ENCODE peak calls at places on chromosomes 5 and 9, in seven cellular contexts. L, V, P, Q, C, A and J are unnamed samples.

GRCh38 chr5:40679998-40680681 is 425 bp downstream of the PTGER4 start:
- DNase-seq in Q (no peak), A (peak), V (no peak), L (no peak), C (peak), P (no peak), J (no peak)

GRCh38 chr5:72407541-72407940 is 87.4 kb downstream of the PTCD2 start:
- DNase-seq in Q (no peak), V (no peak), L (no peak), P (no peak), A (no peak), C (no peak), J (no peak)

GRCh38 chr9:133726401-133727276 is 11.5 kb downstream of the SARDH start:
- DNase-seq in V (no peak), C (peak), A (peak), Q (peak), P (no peak), L (peak), J (peak)

GRCh38 chr5:42951169-42951846 is 88.8 kb downstream of the ANXA2R start:
- DNase-seq in L (peak), C (peak), Q (no peak), A (peak), P (no peak), V (no peak), J (no peak)

GRCh38 chr9:33623658-33624586 is 99.9 kb downstream of the ANKRD18B start:
- DNase-seq in L (peak), V (peak), A (peak), Q (peak), P (no peak), C (peak), J (peak)

GRCh38 chr9:128937310-128938165 is 9.9 kb downstream of the DOLK start:
- DNase-seq in Q (no peak), C (no peak), P (no peak), A (no peak), L (no peak), V (no peak), J (no peak)

GRCh38 chr9:126674365-126675146 is 60.8 kb downstream of the LMX1B start:
- DNase-seq in P (no peak), Q (no peak), A (no peak), C (no peak), V (no peak), L (no peak), J (peak)

GRCh38 chr5:157470616-157471015 is 10.6 kb downstream of the NIPAL4 start:
- DNase-seq in C (no peak), Q (no peak), A (no peak), L (no peak), P (no peak), V (no peak), J (peak)

GRCh38 chr5:96120120-96120519 is 158.5 kb upstream of the ELL2 start:
- DNase-seq in L (no peak), A (no peak), V (no peak), Q (no peak), P (no peak), C (no peak), J (no peak)

GRCh38 chr9:15104826-15105420 is 194.7 kb upstream of the FREM1 start:
- DNase-seq in P (no peak), Q (peak), V (peak), C (no peak), A (no peak), L (no peak), J (peak)

GRCh38 chr9:21810388-21810787 is 8.0 kb downstream of the MTAP start:
- DNase-seq in L (no peak), C (no peak), P (no peak), Q (no peak), A (peak), V (no peak), J (no peak)

GRCh38 chr9:126874546-126875314 is 14.3 kb downstream of the ZBTB34 start:
- DNase-seq in P (no peak), A (no peak), Q (no peak), V (no peak), C (no peak), L (no peak), J (no peak)

GRCh38 chr5:56827043-56827442 is 11.7 kb downstream of the MAP3K1 start:
- DNase-seq in C (no peak), V (no peak), P (no peak), Q (no peak), A (no peak), L (no peak), J (peak)

GRCh38 chr5:54707841-54708240 is 190.3 kb downstream of the SNX18 start:
- DNase-seq in L (no peak), P (peak), Q (no peak), C (no peak), V (no peak), A (no peak), J (no peak)

GRCh38 chr9:38619556-38620447 is 594 bp downstream of the ANKRD18A start:
- DNase-seq in C (no peak), A (no peak), P (no peak), L (no peak), V (no peak), Q (peak), J (peak)

GRCh38 chr5:167688731-167689130 is 602.7 kb upstream of the WWC1 start:
- DNase-seq in A (no peak), P (no peak), V (no peak), L (no peak), C (no peak), Q (no peak), J (no peak)

GRCh38 chr5:32805966-32806626 is 95.0 kb downstream of the NPR3 start:
- DNase-seq in A (peak), V (peak), L (no peak), Q (no peak), C (no peak), P (no peak), J (no peak)

GRCh38 chr9:97628668-97629067 is 4.5 kb downstream of the TSTD2 start:
- DNase-seq in V (no peak), A (no peak), Q (peak), L (no peak), P (no peak), C (no peak), J (no peak)

GRCh38 chr9:111943200-111943599 is 46.6 kb downstream of the UGCG start:
- DNase-seq in A (no peak), L (no peak), C (no peak), Q (no peak), P (no peak), V (no peak), J (no peak)

GRCh38 chr5:44294492-44294891 is 94.7 kb downstream of the FGF10 start:
- DNase-seq in Q (no peak), P (no peak), V (no peak), L (peak), C (peak), A (peak), J (no peak)

GRCh38 chr9:134556531-134557068 is 85.0 kb upstream of the COL5A1 start:
- DNase-seq in Q (no peak), V (no peak), A (no peak), L (no peak), P (no peak), C (no peak), J (no peak)

GRCh38 chr9:7273575-7273974 is 515.8 kb downstream of the KDM4C start:
- DNase-seq in V (peak), P (no peak), C (peak), A (peak), Q (peak), L (no peak), J (peak)

GRCh38 chr5:68028131-68028727 is 187.3 kb upstream of the PIK3R1 start:
- DNase-seq in P (no peak), C (no peak), V (no peak), Q (no peak), A (no peak), L (no peak), J (no peak)

GRCh38 chr5:119302916-119303897 is 52.6 kb upstream of the TNFAIP8 start:
- DNase-seq in C (no peak), P (no peak), L (no peak), Q (no peak), V (peak), A (no peak), J (no peak)

GRCh38 chr5:79974896-79975295 is 16.2 kb downstream of the MTX3 start:
- DNase-seq in Q (no peak), V (no peak), A (peak), L (no peak), P (no peak), C (no peak), J (no peak)

GRCh38 chr9:134068742-134069535 is 1.1 kb upstream of the BRD3 start:
- DNase-seq in Q (no peak), C (peak), L (no peak), V (no peak), P (no peak), A (peak), J (peak)

GRCh38 chr5:170216262-170216864 is 16.4 kb upstream of the C5orf58 start:
- DNase-seq in A (peak), L (no peak), V (no peak), P (no peak), C (no peak), Q (peak), J (no peak)

GRCh38 chr9:119736478-119737454 is 367.5 kb upstream of the BRINP1 start:
- DNase-seq in Q (no peak), C (no peak), V (no peak), P (peak), A (no peak), L (no peak), J (peak)

GRCh38 chr5:176739461-176740051 is 70.8 kb upstream of the UNC5A start:
- DNase-seq in A (peak), P (no peak), L (no peak), V (no peak), C (no peak), Q (no peak), J (no peak)

GRCh38 chr9:8555767-8556500 is 756.4 kb upstream of the DMAC1 start:
- DNase-seq in Q (no peak), L (peak), V (no peak), A (no peak), P (no peak), C (no peak), J (no peak)

GRCh38 chr5:111635151-111635945 is 121.6 kb downstream of the NREP start:
- DNase-seq in P (no peak), C (no peak), V (no peak), Q (no peak), L (no peak), A (no peak), J (no peak)

GRCh38 chr9:120929392-120929791 is 2.8 kb upstream of the TRAF1 start:
- DNase-seq in C (no peak), Q (no peak), A (no peak), V (no peak), L (no peak), P (no peak), J (no peak)

GRCh38 chr5:73311291-73312110 is 137.1 kb downstream of the FOXD1 start:
- DNase-seq in A (peak), P (no peak), L (peak), C (no peak), V (peak), Q (no peak), J (peak)

GRCh38 chr5:126544087-126544740 is 50.8 kb downstream of the ALDH7A1 start:
- DNase-seq in Q (peak), P (no peak), A (peak), C (no peak), L (no peak), V (no peak), J (peak)

GRCh38 chr9:108603141-108603540 is 252.6 kb downstream of the ACTL7B start:
- DNase-seq in Q (no peak), L (no peak), P (no peak), V (no peak), A (no peak), C (peak), J (no peak)

GRCh38 chr5:119339344-119339743 is 16.5 kb upstream of the TNFAIP8 start:
- DNase-seq in V (no peak), P (no peak), A (no peak), L (no peak), C (no peak), Q (no peak), J (no peak)

GRCh38 chr5:87844449-87844848 is 424.2 kb downstream of the TMEM161B start:
- DNase-seq in P (no peak), A (no peak), Q (no peak), C (no peak), V (no peak), L (no peak), J (no peak)

GRCh38 chr5:180390441-180391190 is 37.5 kb upstream of the GFPT2 start:
- DNase-seq in L (no peak), A (no peak), V (no peak), Q (no peak), P (no peak), C (no peak), J (no peak)

GRCh38 chr9:128384801-128385492 is 13.8 kb downstream of the URM1 start:
- DNase-seq in C (no peak), L (no peak), V (no peak), A (no peak), P (no peak), Q (no peak), J (peak)

GRCh38 chr5:138082033-138082432 is 1.8 kb upstream of the WNT8A start:
- DNase-seq in C (no peak), A (no peak), L (no peak), V (no peak), Q (no peak), P (no peak), J (no peak)
- TF ChIP-seq CTCF in C (no peak), A (no peak), L (no peak), V (no peak), Q (no peak), P (no peak), J (peak)

GRCh38 chr9:96565684-96566360 is 53.8 kb downstream of the CDC14B start:
- DNase-seq in C (no peak), A (no peak), P (no peak), V (no peak), Q (no peak), L (no peak), J (no peak)
- H3K27ac ChIP-seq in C (peak), A (no peak), P (peak), V (no peak), Q (no peak), L (peak), J (no peak)

GRCh38 chr9:110142868-110143866 is 64.8 kb downstream of the C9orf152 start:
- DNase-seq in Q (peak), C (no peak), L (no peak), V (no peak), A (peak), P (no peak), J (peak)
- TF ChIP-seq CTCF in Q (peak), C (no peak), L (no peak), V (no peak), A (peak), P (no peak), J (peak)

GRCh38 chr9:123036886-123037540 is 3.5 kb downstream of the GPR21 start:
- DNase-seq in V (no peak), L (no peak), P (no peak), Q (peak), A (no peak), C (no peak), J (no peak)
- H3K27ac ChIP-seq in V (peak), L (peak), P (peak), Q (peak), A (no peak), C (peak), J (no peak)

GRCh38 chr9:73199886-73200285 is 48.2 kb downstream of the ANXA1 start:
- DNase-seq in L (no peak), C (no peak), A (peak), Q (peak), V (no peak), P (no peak), J (peak)
- TF ChIP-seq CTCF in L (no peak), C (no peak), A (peak), Q (peak), V (peak), P (no peak), J (peak)

DNA sequence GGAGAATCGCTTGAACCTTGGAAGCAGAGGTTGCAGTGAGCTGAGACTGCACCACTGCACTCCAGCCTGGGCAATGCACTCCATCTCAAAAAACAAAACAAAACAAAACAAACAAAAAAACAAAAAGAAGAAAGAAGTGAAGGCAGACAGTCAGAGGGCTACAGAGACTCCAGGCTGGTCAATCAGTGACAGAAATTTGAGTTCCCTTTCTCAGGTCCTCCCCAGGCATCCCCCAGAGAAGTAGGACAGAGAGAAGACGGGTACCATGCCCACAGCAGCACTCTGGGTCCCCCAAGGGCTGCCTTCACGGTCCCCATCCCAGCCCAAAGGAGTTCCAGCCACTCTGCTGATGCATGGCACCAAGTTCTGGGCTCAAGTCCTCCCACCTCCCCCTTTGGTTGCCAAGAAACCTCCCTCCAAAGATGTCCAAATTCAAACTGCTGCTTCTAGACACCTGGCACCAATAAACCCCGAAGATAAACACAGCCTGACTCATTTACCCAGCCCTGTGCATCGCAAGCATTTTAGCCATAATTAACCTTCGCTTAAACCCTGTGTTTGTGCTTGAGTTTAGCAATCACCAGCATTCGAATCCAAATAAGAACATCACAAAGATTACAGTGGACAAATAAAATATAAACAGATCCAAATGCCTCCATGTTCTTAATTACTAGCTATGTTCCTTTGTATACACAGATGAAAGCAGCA is 24.0 kb downstream of the SEMA4D start:
- DNase-seq in P (no peak), Q (no peak), L (no peak), A (no peak), V (peak), C (no peak), J (no peak)
- H3K27ac ChIP-seq in P (no peak), Q (no peak), L (peak), A (no peak), V (no peak), C (no peak), J (no peak)